ENCODE peak calls at places on chromosomes 16 and 17, in eight cellular contexts. One of them, this sample, is unnamed.

GRCh38 chr17:58631523-58632323 is 60.1 kb downstream of the TEX14 start:
- DNase-seq in body of pancreas: peak
- DNase-seq in neural progenitor cell: peak
- DNase-seq in heart right ventricle: peak
- DNase-seq in AG10803: peak
- DNase-seq in HFF-Myc: peak
- DNase-seq in fibroblast of mammary gland: peak
- DNase-seq in epithelial cell of esophagus: peak
- DNase-seq in this sample: peak

GRCh38 chr17:75691371-75692290 is 24.5 kb downstream of the SAP30BP start:
- DNase-seq in body of pancreas: peak
- DNase-seq in neural progenitor cell: peak
- DNase-seq in heart right ventricle: no peak
- DNase-seq in AG10803: peak
- DNase-seq in HFF-Myc: no peak
- DNase-seq in fibroblast of mammary gland: peak
- DNase-seq in epithelial cell of esophagus: peak
- DNase-seq in this sample: no peak

GRCh38 chr16:52812945-52813556 is 239.6 kb downstream of the CHD9NB start:
- DNase-seq in body of pancreas: no peak
- DNase-seq in neural progenitor cell: no peak
- DNase-seq in heart right ventricle: no peak
- DNase-seq in AG10803: peak
- DNase-seq in HFF-Myc: peak
- DNase-seq in fibroblast of mammary gland: peak
- DNase-seq in epithelial cell of esophagus: peak
- DNase-seq in this sample: peak

GRCh38 chr17:64461788-64462187 is 12.9 kb downstream of the MILR1 start:
- DNase-seq in body of pancreas: no peak
- DNase-seq in neural progenitor cell: no peak
- DNase-seq in heart right ventricle: no peak
- DNase-seq in AG10803: no peak
- DNase-seq in HFF-Myc: no peak
- DNase-seq in fibroblast of mammary gland: no peak
- DNase-seq in epithelial cell of esophagus: no peak
- DNase-seq in this sample: no peak

GRCh38 chr16:10679921-10680320 is 14.8 kb downstream of the TEKT5 start:
- DNase-seq in body of pancreas: no peak
- DNase-seq in neural progenitor cell: no peak
- DNase-seq in heart right ventricle: no peak
- DNase-seq in AG10803: no peak
- DNase-seq in HFF-Myc: no peak
- DNase-seq in fibroblast of mammary gland: no peak
- DNase-seq in epithelial cell of esophagus: no peak
- DNase-seq in this sample: no peak

GRCh38 chr16:102060-102855 is 24.2 kb downstream of the MPG start:
- DNase-seq in body of pancreas: no peak
- DNase-seq in neural progenitor cell: no peak
- DNase-seq in heart right ventricle: peak
- DNase-seq in AG10803: no peak
- DNase-seq in HFF-Myc: no peak
- DNase-seq in fibroblast of mammary gland: peak
- DNase-seq in epithelial cell of esophagus: no peak
- DNase-seq in this sample: no peak

GRCh38 chr17:4944163-4944553 is 4.1 kb downstream of the RNF167 start:
- DNase-seq in body of pancreas: no peak
- DNase-seq in neural progenitor cell: no peak
- DNase-seq in heart right ventricle: no peak
- DNase-seq in AG10803: no peak
- DNase-seq in HFF-Myc: no peak
- DNase-seq in fibroblast of mammary gland: no peak
- DNase-seq in epithelial cell of esophagus: no peak
- DNase-seq in this sample: no peak

GRCh38 chr16:88338111-88338510 is 44.6 kb upstream of the ZNF469 start:
- DNase-seq in body of pancreas: no peak
- DNase-seq in neural progenitor cell: no peak
- DNase-seq in heart right ventricle: no peak
- DNase-seq in AG10803: no peak
- DNase-seq in HFF-Myc: no peak
- DNase-seq in fibroblast of mammary gland: no peak
- DNase-seq in epithelial cell of esophagus: no peak
- DNase-seq in this sample: no peak

GRCh38 chr16:50329446-50330189 is 39.2 kb downstream of the BRD7 start:
- DNase-seq in body of pancreas: no peak
- DNase-seq in neural progenitor cell: no peak
- DNase-seq in heart right ventricle: no peak
- DNase-seq in AG10803: no peak
- DNase-seq in HFF-Myc: no peak
- DNase-seq in fibroblast of mammary gland: no peak
- DNase-seq in epithelial cell of esophagus: no peak
- DNase-seq in this sample: no peak

GRCh38 chr17:72825218-72825617 is 267.3 kb downstream of the SLC39A11 start:
- DNase-seq in body of pancreas: no peak
- DNase-seq in neural progenitor cell: no peak
- DNase-seq in heart right ventricle: no peak
- DNase-seq in AG10803: no peak
- DNase-seq in HFF-Myc: no peak
- DNase-seq in fibroblast of mammary gland: no peak
- DNase-seq in epithelial cell of esophagus: no peak
- DNase-seq in this sample: no peak

GRCh38 chr17:57984226-57984890 is 3.7 kb downstream of the VEZF1 start:
- DNase-seq in body of pancreas: no peak
- DNase-seq in neural progenitor cell: no peak
- DNase-seq in heart right ventricle: no peak
- DNase-seq in AG10803: peak
- DNase-seq in HFF-Myc: no peak
- DNase-seq in fibroblast of mammary gland: no peak
- DNase-seq in epithelial cell of esophagus: no peak
- DNase-seq in this sample: no peak

GRCh38 chr17:2853111-2853721 is 57.0 kb downstream of the RAP1GAP2 start:
- DNase-seq in body of pancreas: peak
- DNase-seq in neural progenitor cell: peak
- DNase-seq in heart right ventricle: peak
- DNase-seq in AG10803: peak
- DNase-seq in HFF-Myc: no peak
- DNase-seq in fibroblast of mammary gland: peak
- DNase-seq in epithelial cell of esophagus: peak
- DNase-seq in this sample: no peak

GRCh38 chr17:18966831-18967624 is 15.1 kb downstream of the SLC5A10 start:
- DNase-seq in body of pancreas: no peak
- DNase-seq in neural progenitor cell: peak
- DNase-seq in heart right ventricle: no peak
- DNase-seq in AG10803: peak
- DNase-seq in HFF-Myc: no peak
- DNase-seq in fibroblast of mammary gland: peak
- DNase-seq in epithelial cell of esophagus: no peak
- DNase-seq in this sample: no peak

GRCh38 chr16:4972938-4973587 is 14.9 kb downstream of the SEC14L5 start:
- DNase-seq in body of pancreas: no peak
- DNase-seq in neural progenitor cell: no peak
- DNase-seq in heart right ventricle: no peak
- DNase-seq in AG10803: no peak
- DNase-seq in HFF-Myc: no peak
- DNase-seq in fibroblast of mammary gland: no peak
- DNase-seq in epithelial cell of esophagus: no peak
- DNase-seq in this sample: no peak

GRCh38 chr16:84647830-84648594 is at the start of gene KLHL36:
- DNase-seq in body of pancreas: peak
- DNase-seq in neural progenitor cell: peak
- DNase-seq in heart right ventricle: peak
- DNase-seq in AG10803: peak
- DNase-seq in HFF-Myc: no peak
- DNase-seq in fibroblast of mammary gland: no peak
- DNase-seq in epithelial cell of esophagus: peak
- DNase-seq in this sample: no peak

GRCh38 chr16:67441289-67441753 is 10.4 kb downstream of the HSD11B2 start:
- DNase-seq in body of pancreas: peak
- DNase-seq in neural progenitor cell: no peak
- DNase-seq in heart right ventricle: peak
- DNase-seq in AG10803: no peak
- DNase-seq in HFF-Myc: no peak
- DNase-seq in fibroblast of mammary gland: no peak
- DNase-seq in epithelial cell of esophagus: no peak
- DNase-seq in this sample: no peak

GRCh38 chr16:77064037-77064436 is 127.0 kb upstream of the MON1B start:
- DNase-seq in body of pancreas: no peak
- DNase-seq in neural progenitor cell: no peak
- DNase-seq in heart right ventricle: no peak
- DNase-seq in AG10803: no peak
- DNase-seq in HFF-Myc: no peak
- DNase-seq in fibroblast of mammary gland: no peak
- DNase-seq in epithelial cell of esophagus: no peak
- DNase-seq in this sample: no peak

GRCh38 chr16:71440669-71441347 is 1.0 kb downstream of the TLE7 start:
- DNase-seq in body of pancreas: no peak
- DNase-seq in neural progenitor cell: peak
- DNase-seq in heart right ventricle: no peak
- DNase-seq in AG10803: no peak
- DNase-seq in HFF-Myc: no peak
- DNase-seq in fibroblast of mammary gland: no peak
- DNase-seq in epithelial cell of esophagus: no peak
- DNase-seq in this sample: no peak

GRCh38 chr17:59357219-59357699 is 25.8 kb downstream of the YPEL2 start:
- DNase-seq in body of pancreas: no peak
- DNase-seq in neural progenitor cell: no peak
- DNase-seq in heart right ventricle: no peak
- DNase-seq in AG10803: peak
- DNase-seq in HFF-Myc: no peak
- DNase-seq in fibroblast of mammary gland: no peak
- DNase-seq in epithelial cell of esophagus: no peak
- DNase-seq in this sample: no peak

GRCh38 chr16:50671644-50672260 is 9.4 kb downstream of the SNX20 start:
- DNase-seq in body of pancreas: no peak
- DNase-seq in neural progenitor cell: peak
- DNase-seq in heart right ventricle: no peak
- DNase-seq in AG10803: no peak
- DNase-seq in HFF-Myc: peak
- DNase-seq in fibroblast of mammary gland: peak
- DNase-seq in epithelial cell of esophagus: peak
- DNase-seq in this sample: no peak

GRCh38 chr16:65116818-65117430 is 4.9 kb downstream of the CDH11 start:
- DNase-seq in body of pancreas: no peak
- DNase-seq in neural progenitor cell: peak
- DNase-seq in heart right ventricle: no peak
- DNase-seq in AG10803: peak
- DNase-seq in HFF-Myc: no peak
- DNase-seq in fibroblast of mammary gland: no peak
- DNase-seq in epithelial cell of esophagus: peak
- DNase-seq in this sample: no peak

GRCh38 chr16:13307861-13308260 is 406.5 kb downstream of the SHISA9 start:
- DNase-seq in body of pancreas: no peak
- DNase-seq in neural progenitor cell: no peak
- DNase-seq in heart right ventricle: no peak
- DNase-seq in AG10803: peak
- DNase-seq in HFF-Myc: no peak
- DNase-seq in fibroblast of mammary gland: peak
- DNase-seq in epithelial cell of esophagus: no peak
- DNase-seq in this sample: no peak
- H3K4me3 ChIP-seq in body of pancreas: no peak
- H3K4me3 ChIP-seq in neural progenitor cell: no peak
- H3K4me3 ChIP-seq in heart right ventricle: no peak
- H3K4me3 ChIP-seq in AG10803: no peak
- H3K4me3 ChIP-seq in HFF-Myc: no peak
- H3K4me3 ChIP-seq in fibroblast of mammary gland: no peak
- H3K4me3 ChIP-seq in epithelial cell of esophagus: no peak
- H3K4me3 ChIP-seq in this sample: no peak

GRCh38 chr17:49850772-49851386 is 3.0 kb upstream of the TAC4 start:
- DNase-seq in body of pancreas: no peak
- DNase-seq in neural progenitor cell: peak
- DNase-seq in heart right ventricle: no peak
- DNase-seq in AG10803: peak
- DNase-seq in HFF-Myc: no peak
- DNase-seq in fibroblast of mammary gland: no peak
- DNase-seq in epithelial cell of esophagus: no peak
- DNase-seq in this sample: no peak
- H3K4me3 ChIP-seq in body of pancreas: no peak
- H3K4me3 ChIP-seq in neural progenitor cell: peak
- H3K4me3 ChIP-seq in heart right ventricle: peak
- H3K4me3 ChIP-seq in AG10803: peak
- H3K4me3 ChIP-seq in HFF-Myc: peak
- H3K4me3 ChIP-seq in fibroblast of mammary gland: peak
- H3K4me3 ChIP-seq in epithelial cell of esophagus: peak
- H3K4me3 ChIP-seq in this sample: peak

GRCh38 chr16:73523209-73523608 is 475.3 kb upstream of the ZFHX3 start:
- DNase-seq in body of pancreas: no peak
- DNase-seq in neural progenitor cell: no peak
- DNase-seq in heart right ventricle: no peak
- DNase-seq in AG10803: no peak
- DNase-seq in HFF-Myc: no peak
- DNase-seq in fibroblast of mammary gland: no peak
- DNase-seq in epithelial cell of esophagus: no peak
- DNase-seq in this sample: no peak
- H3K4me3 ChIP-seq in body of pancreas: no peak
- H3K4me3 ChIP-seq in neural progenitor cell: no peak
- H3K4me3 ChIP-seq in heart right ventricle: no peak
- H3K4me3 ChIP-seq in AG10803: no peak
- H3K4me3 ChIP-seq in HFF-Myc: no peak
- H3K4me3 ChIP-seq in fibroblast of mammary gland: no peak
- H3K4me3 ChIP-seq in epithelial cell of esophagus: no peak
- H3K4me3 ChIP-seq in this sample: no peak

GRCh38 chr17:50375858-50376538 is 3.0 kb downstream of the EME1 start:
- DNase-seq in body of pancreas: no peak
- DNase-seq in neural progenitor cell: no peak
- DNase-seq in heart right ventricle: no peak
- DNase-seq in AG10803: no peak
- DNase-seq in HFF-Myc: no peak
- DNase-seq in fibroblast of mammary gland: no peak
- DNase-seq in epithelial cell of esophagus: no peak
- DNase-seq in this sample: no peak

GRCh38 chr17:50372708-50373556 is at the start of the genes EME1 and MRPL27:
- DNase-seq in body of pancreas: peak
- DNase-seq in neural progenitor cell: peak
- DNase-seq in heart right ventricle: peak
- DNase-seq in AG10803: peak
- DNase-seq in HFF-Myc: peak
- DNase-seq in fibroblast of mammary gland: peak
- DNase-seq in epithelial cell of esophagus: peak
- DNase-seq in this sample: peak

GRCh38 chr17:50371526-50371925 is 1.5 kb downstream of the MRPL27 start:
- DNase-seq in body of pancreas: no peak
- DNase-seq in neural progenitor cell: no peak
- DNase-seq in heart right ventricle: no peak
- DNase-seq in AG10803: no peak
- DNase-seq in HFF-Myc: no peak
- DNase-seq in fibroblast of mammary gland: no peak
- DNase-seq in epithelial cell of esophagus: peak
- DNase-seq in this sample: no peak

GRCh38 chr17:50372222-50372621 is 762 bp downstream of the MRPL27 start:
- DNase-seq in body of pancreas: no peak
- DNase-seq in neural progenitor cell: no peak
- DNase-seq in heart right ventricle: no peak
- DNase-seq in AG10803: no peak
- DNase-seq in HFF-Myc: no peak
- DNase-seq in fibroblast of mammary gland: no peak
- DNase-seq in epithelial cell of esophagus: no peak
- DNase-seq in this sample: no peak

DNA sequence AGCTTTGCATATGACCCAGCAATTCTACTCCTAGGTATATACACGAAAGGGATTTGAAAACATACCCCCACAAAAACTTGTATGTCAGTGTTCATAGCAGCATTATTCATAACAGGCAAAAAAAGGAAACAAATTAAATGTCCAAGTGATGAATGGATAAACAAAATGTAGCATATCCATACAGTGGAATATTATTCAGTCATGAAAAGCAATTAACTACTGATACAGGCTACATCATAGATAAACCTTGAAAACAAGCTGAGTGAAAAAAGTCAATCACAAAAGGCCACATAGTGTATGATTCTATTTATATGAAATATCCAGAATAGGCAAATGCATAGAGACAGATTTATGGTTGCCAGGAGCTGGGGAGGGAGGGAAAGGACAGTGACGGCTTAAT is 676 bp downstream of the EME1 start:
- DNase-seq in body of pancreas: no peak
- DNase-seq in neural progenitor cell: no peak
- DNase-seq in heart right ventricle: no peak
- DNase-seq in AG10803: no peak
- DNase-seq in HFF-Myc: no peak
- DNase-seq in fibroblast of mammary gland: no peak
- DNase-seq in epithelial cell of esophagus: no peak
- DNase-seq in this sample: no peak
- H3K4me3 ChIP-seq in body of pancreas: no peak
- H3K4me3 ChIP-seq in neural progenitor cell: peak
- H3K4me3 ChIP-seq in heart right ventricle: no peak
- H3K4me3 ChIP-seq in AG10803: peak
- H3K4me3 ChIP-seq in HFF-Myc: peak
- H3K4me3 ChIP-seq in fibroblast of mammary gland: peak
- H3K4me3 ChIP-seq in epithelial cell of esophagus: peak
- H3K4me3 ChIP-seq in this sample: peak

This sample was measured in epithelial cell of proximal tubule.